ENCODE peak calls at places on chromosomes 7 and 10, in eight cellular contexts. One of them, this sample, is unnamed.

GRCh38 chr10:58981846-58982245 is 194.6 kb upstream of the PHYHIPL start:
- DNase-seq in activated CD4-positive, alpha-beta memory T cell treated with anti-CD3 and anti-CD28 coated beads, Interleukin-2, amount 10 ng/mL, durations not matched to agents 7 days and 5 days: no peak
- DNase-seq in T-helper 1 cell: no peak
- DNase-seq in cardiac septum: no peak
- DNase-seq in NCI-H446 treated with DMSO at 0.1 percent for 48 hours: no peak
- DNase-seq in GM18507: no peak
- DNase-seq in NCI-H1417: no peak
- DNase-seq in AG10803: no peak
- DNase-seq in this sample: no peak

GRCh38 chr10:30378607-30379006 is 29.5 kb upstream of the MTPAP start:
- DNase-seq in activated CD4-positive, alpha-beta memory T cell treated with anti-CD3 and anti-CD28 coated beads, Interleukin-2, amount 10 ng/mL, durations not matched to agents 7 days and 5 days: no peak
- DNase-seq in T-helper 1 cell: no peak
- DNase-seq in cardiac septum: no peak
- DNase-seq in NCI-H446 treated with DMSO at 0.1 percent for 48 hours: no peak
- DNase-seq in GM18507: no peak
- DNase-seq in NCI-H1417: no peak
- DNase-seq in AG10803: no peak
- DNase-seq in this sample: no peak

GRCh38 chr7:136020556-136020955 is 43.4 kb upstream of the MTPN start:
- DNase-seq in activated CD4-positive, alpha-beta memory T cell treated with anti-CD3 and anti-CD28 coated beads, Interleukin-2, amount 10 ng/mL, durations not matched to agents 7 days and 5 days: no peak
- DNase-seq in T-helper 1 cell: no peak
- DNase-seq in cardiac septum: no peak
- DNase-seq in NCI-H446 treated with DMSO at 0.1 percent for 48 hours: no peak
- DNase-seq in GM18507: no peak
- DNase-seq in NCI-H1417: no peak
- DNase-seq in AG10803: no peak
- DNase-seq in this sample: no peak

GRCh38 chr10:125035136-125035535 is 93.2 kb downstream of the ZRANB1 start:
- DNase-seq in activated CD4-positive, alpha-beta memory T cell treated with anti-CD3 and anti-CD28 coated beads, Interleukin-2, amount 10 ng/mL, durations not matched to agents 7 days and 5 days: no peak
- DNase-seq in T-helper 1 cell: no peak
- DNase-seq in cardiac septum: no peak
- DNase-seq in NCI-H446 treated with DMSO at 0.1 percent for 48 hours: no peak
- DNase-seq in GM18507: no peak
- DNase-seq in NCI-H1417: no peak
- DNase-seq in AG10803: peak; percentile 92
- DNase-seq in this sample: no peak

GRCh38 chr7:148540041-148540738 is 50.4 kb upstream of the C7orf33 start:
- DNase-seq in activated CD4-positive, alpha-beta memory T cell treated with anti-CD3 and anti-CD28 coated beads, Interleukin-2, amount 10 ng/mL, durations not matched to agents 7 days and 5 days: no peak
- DNase-seq in T-helper 1 cell: no peak
- DNase-seq in cardiac septum: no peak
- DNase-seq in NCI-H446 treated with DMSO at 0.1 percent for 48 hours: no peak
- DNase-seq in GM18507: no peak
- DNase-seq in NCI-H1417: no peak
- DNase-seq in AG10803: peak; percentile 62
- DNase-seq in this sample: peak; percentile 82

GRCh38 chr7:47601119-47601880 is 19.4 kb upstream of the TNS3 start:
- DNase-seq in activated CD4-positive, alpha-beta memory T cell treated with anti-CD3 and anti-CD28 coated beads, Interleukin-2, amount 10 ng/mL, durations not matched to agents 7 days and 5 days: no peak
- DNase-seq in T-helper 1 cell: no peak
- DNase-seq in cardiac septum: no peak
- DNase-seq in NCI-H446 treated with DMSO at 0.1 percent for 48 hours: no peak
- DNase-seq in GM18507: no peak
- DNase-seq in NCI-H1417: no peak
- DNase-seq in AG10803: peak; percentile 89
- DNase-seq in this sample: no peak

GRCh38 chr7:33636359-33636758 is 269.0 kb upstream of the BMPER start:
- DNase-seq in activated CD4-positive, alpha-beta memory T cell treated with anti-CD3 and anti-CD28 coated beads, Interleukin-2, amount 10 ng/mL, durations not matched to agents 7 days and 5 days: no peak
- DNase-seq in T-helper 1 cell: no peak
- DNase-seq in cardiac septum: no peak
- DNase-seq in NCI-H446 treated with DMSO at 0.1 percent for 48 hours: no peak
- DNase-seq in GM18507: no peak
- DNase-seq in NCI-H1417: no peak
- DNase-seq in AG10803: no peak
- DNase-seq in this sample: no peak

GRCh38 chr10:107686095-107686494 is 521.6 kb upstream of the SORCS1 start:
- DNase-seq in activated CD4-positive, alpha-beta memory T cell treated with anti-CD3 and anti-CD28 coated beads, Interleukin-2, amount 10 ng/mL, durations not matched to agents 7 days and 5 days: no peak
- DNase-seq in T-helper 1 cell: no peak
- DNase-seq in cardiac septum: peak; percentile 74
- DNase-seq in NCI-H446 treated with DMSO at 0.1 percent for 48 hours: no peak
- DNase-seq in GM18507: no peak
- DNase-seq in NCI-H1417: no peak
- DNase-seq in AG10803: no peak
- DNase-seq in this sample: no peak

This sample was measured in mesenteric fat pad.